ENCODE peak calls at places on chromosomes 1 and 21, in eight cellular contexts. T is hepatocyte; I is sigmoid colon; Z is epithelial cell of esophagus; F is stimulated activated CD8-positive, alpha-beta memory T cell treated with anti-CD3 and anti-CD28 coated beads, Interleukin-2, amount 100 ng/mL, for 1 hour; A is activated CD4-positive, alpha-beta T cell treated with anti-CD3 and anti-CD28 coated beads for 24 hours; G is effector memory CD4-positive, alpha-beta T cell; J is DMS53. H is an unnamed sample.

GRCh38 chr1:84996846-84997666 is at the start of gene MCOLN2:
- DNase-seq in G (peak; percentile 46), J (peak; percentile 81), I (no peak), F (no peak), T (peak; percentile 49), A (no peak), Z (peak; percentile 21), H (peak; percentile 47)

GRCh38 chr1:42420911-42421585 is 34.8 kb downstream of the ZMYND12 start:
- DNase-seq in T (peak; percentile 82), G (no peak), J (peak; percentile 62), A (no peak), I (peak; percentile 90), F (no peak), Z (peak; percentile 46), H (peak; percentile 93)

GRCh38 chr1:212606734-212607205 is 1.8 kb upstream of the ATF3 start:
- DNase-seq in G (peak; percentile 34), A (peak; percentile 22), I (peak; percentile 78), T (peak; percentile 89), Z (peak; percentile 88), F (peak; percentile 33), J (peak; percentile 98), H (peak; percentile 23)

GRCh38 chr1:31912839-31913239 is 25.3 kb downstream of the PTP4A2 start:
- DNase-seq in A (no peak), T (no peak), G (no peak), J (no peak), Z (no peak), F (no peak), I (no peak), H (no peak)

GRCh38 chr1:211348547-211348946 is 21.9 kb downstream of the TRAF5 start:
- DNase-seq in I (no peak), Z (no peak), G (no peak), F (no peak), T (no peak), A (no peak), J (no peak), H (no peak)

GRCh38 chr1:21778405-21778727 is 4.6 kb downstream of the USP48 start:
- DNase-seq in J (no peak), F (no peak), G (no peak), I (no peak), A (no peak), T (no peak), Z (no peak), H (no peak)

GRCh38 chr1:39828734-39829133 is 40.1 kb upstream of the BMP8B start:
- DNase-seq in Z (peak; percentile 70), J (no peak), G (no peak), I (no peak), F (no peak), A (no peak), T (no peak), H (no peak)

GRCh38 chr1:92599184-92599583 is 112.5 kb upstream of the GFI1 start:
- DNase-seq in J (peak; percentile 52), G (no peak), T (peak; percentile 27), Z (peak; percentile 30), I (no peak), F (no peak), A (no peak), H (no peak)

GRCh38 chr1:173082913-173083312 is 32.2 kb upstream of the TNFSF18 start:
- DNase-seq in J (no peak), Z (no peak), A (no peak), T (no peak), F (no peak), G (no peak), I (no peak), H (no peak)

GRCh38 chr1:46489638-46490602 is at the start of gene DMBX1:
- DNase-seq in Z (peak; percentile 48), F (no peak), A (peak; percentile 31), T (peak; percentile 51), I (no peak), J (peak; percentile 83), G (no peak), H (peak; percentile 64)

GRCh38 chr21:45856422-45856821 is 125.1 kb upstream of the COL6A1 start:
- DNase-seq in A (no peak), J (no peak), I (no peak), T (no peak), F (no peak), Z (no peak), G (no peak), H (no peak)

GRCh38 chr1:69077633-69078032 is 490.1 kb upstream of the LRRC7 start:
- DNase-seq in F (no peak), G (no peak), T (no peak), I (no peak), J (no peak), Z (no peak), A (no peak), H (no peak)

GRCh38 chr1:36326499-36326898 is 3.1 kb upstream of the EVA1B start:
- DNase-seq in I (no peak), J (no peak), F (no peak), A (no peak), T (no peak), Z (peak; percentile 37), G (no peak), H (no peak)

GRCh38 chr21:25062061-25062460 is 545.2 kb downstream of the MRPL39 start:
- DNase-seq in I (no peak), Z (no peak), J (no peak), G (no peak), A (no peak), T (no peak), F (no peak), H (no peak)

GRCh38 chr1:202618387-202619022 is 91.7 kb downstream of the SYT2 start:
- DNase-seq in Z (peak; percentile 72), T (no peak), G (no peak), A (no peak), I (no peak), F (no peak), J (no peak), H (no peak)

H was measured in WERI-Rb-1.